ENCODE peak calls at places on chromosomes 16 and 17, in four cellular contexts. R is neural progenitor cell, M is PC-9, I is A549. Y is an unnamed sample.

GRCh38 chr17:8109669-8110455 is 8.5 kb downstream of the ALOXE3 start:
- DNase-seq in I (peak), R (peak), M (no peak), Y (peak)

GRCh38 chr17:35877345-35878029 is 2.7 kb downstream of the CCL5 start:
- DNase-seq in R (no peak), I (no peak), M (no peak), Y (no peak)

GRCh38 chr16:89965447-89966225 is 17.1 kb downstream of the DEF8 start:
- DNase-seq in M (no peak), I (no peak), R (no peak), Y (no peak)

GRCh38 chr16:89779917-89780316 is 36.5 kb downstream of the FANCA start:
- DNase-seq in I (no peak), M (no peak), R (no peak), Y (no peak)

GRCh38 chr16:87062569-87063442 is 254.4 kb downstream of the C16orf95 start:
- DNase-seq in R (peak), I (peak), M (no peak), Y (peak)

GRCh38 chr17:74431568-74432483 is at the start of gene GPRC5C:
- DNase-seq in R (peak), I (peak), M (peak), Y (peak)

GRCh38 chr17:82438401-82439193 is 12.0 kb downstream of the CYBC1 start:
- DNase-seq in I (no peak), R (no peak), M (no peak), Y (peak)

GRCh38 chr17:40621558-40621957 is 26.1 kb downstream of the SMARCE1 start:
- DNase-seq in I (no peak), R (no peak), M (no peak), Y (no peak)

GRCh38 chr16:3283525-3284447 is 495 bp downstream of the ZNF263 start:
- DNase-seq in M (no peak), I (no peak), R (no peak), Y (no peak)

GRCh38 chr16:88785106-88785924 is at the start of gene PIEZO1:
- DNase-seq in R (peak), M (no peak), I (peak), Y (peak)

GRCh38 chr16:67236551-67237395 is 9.8 kb downstream of the TMEM208 start:
- DNase-seq in R (peak), I (peak), M (no peak), Y (peak)

GRCh38 chr17:83050651-83051422 is 28.6 kb upstream of the METRNL start:
- DNase-seq in R (no peak), I (no peak), M (no peak), Y (peak)

GRCh38 chr17:14297161-14297851 is 3.6 kb upstream of the HS3ST3B1 start:
- DNase-seq in I (peak), R (peak), M (no peak), Y (no peak)

GRCh38 chr16:74627506-74628220 is 20.7 kb upstream of the GLG1 start:
- DNase-seq in M (no peak), R (no peak), I (no peak), Y (peak)

DNA sequence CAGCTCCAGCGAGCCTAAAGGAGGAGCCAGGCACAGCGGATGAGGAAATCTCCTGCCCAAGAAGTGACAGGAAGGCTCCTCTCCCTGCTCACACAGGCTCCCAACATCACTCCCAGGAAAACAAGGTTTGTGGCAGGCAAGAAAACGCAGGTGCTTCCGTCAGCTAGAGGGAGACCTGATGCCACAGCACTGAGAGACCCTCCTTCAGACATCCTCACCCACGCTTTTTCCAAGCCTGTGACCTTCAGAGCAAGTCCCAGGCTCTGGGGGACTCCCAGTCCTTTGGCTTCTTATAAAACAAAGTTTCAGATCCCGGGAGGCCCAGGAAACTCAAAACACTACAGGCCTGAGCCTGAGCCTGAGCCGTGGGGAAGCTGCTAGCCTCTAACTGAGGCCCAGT is 89.6 kb downstream of the ZNF423 start:
- DNase-seq in I (no peak), R (no peak), M (no peak), Y (no peak)
- H3K27ac ChIP-seq in I (no peak), R (no peak), M (no peak), Y (no peak)

DNA sequence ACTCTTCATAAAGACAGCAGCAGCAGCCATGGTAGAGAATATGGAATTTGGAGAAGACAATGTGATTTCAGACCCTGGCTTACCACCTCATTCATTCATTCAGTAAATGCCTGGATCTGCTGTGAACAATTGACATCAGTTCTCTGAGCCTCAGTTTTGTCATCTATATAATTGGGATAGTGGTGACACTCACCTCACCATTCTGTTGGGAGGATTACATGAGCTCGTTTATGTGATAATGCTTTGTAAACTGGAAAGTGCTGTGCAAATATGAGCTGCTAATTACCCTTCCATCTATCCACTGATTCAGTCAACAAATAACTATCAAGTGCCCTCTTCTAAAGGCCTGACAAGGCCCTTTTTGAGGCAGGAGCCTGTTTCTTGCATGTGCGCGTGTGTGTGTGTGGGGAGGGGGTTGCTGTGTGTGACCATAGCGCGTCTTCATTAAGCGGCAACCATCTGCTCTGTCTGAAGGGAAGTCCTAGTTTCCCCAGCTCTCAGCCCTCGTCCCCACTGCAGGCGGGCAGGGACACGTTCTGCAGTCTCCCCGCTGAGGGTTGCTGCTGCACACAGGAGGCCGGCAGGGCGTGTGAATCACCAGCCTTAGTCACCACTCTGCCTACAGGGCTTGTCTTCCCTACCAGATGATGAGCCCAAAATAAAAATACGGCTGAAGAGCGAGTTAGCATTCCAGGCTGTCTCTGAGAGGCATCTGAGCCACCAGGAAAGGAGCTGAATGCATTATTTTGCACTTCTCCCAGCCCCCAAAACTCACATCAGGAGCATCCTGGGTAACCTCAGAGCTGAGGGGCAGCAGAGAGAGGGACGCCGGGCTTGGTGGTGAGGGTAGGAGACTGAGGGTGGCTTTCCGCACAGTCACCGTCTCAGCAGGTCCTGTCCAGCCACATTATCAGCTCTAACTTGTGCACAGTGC is 19.9 kb downstream of the ARL4D start:
- DNase-seq in I (peak), M (peak), R (peak), Y (peak)
- TF ChIP-seq CTCF in I (peak), M (no peak), R (no peak), Y (peak)

GRCh38 chr17:50035421-50035879 is 20.5 kb upstream of the ITGA3 start:
- DNase-seq in I (no peak), R (no peak), M (no peak), Y (no peak)
- H3K4me3 ChIP-seq in I (no peak), R (no peak), M (no peak), Y (no peak)

GRCh38 chr17:80426671-80427326 is 11.8 kb downstream of the ENDOV start:
- DNase-seq in R (peak), M (no peak), I (peak), Y (peak)
- H3K27ac ChIP-seq in R (no peak), M (no peak), I (peak), Y (peak)

GRCh38 chr16:21100447-21100846 is 50.2 kb downstream of the DNAH3 start:
- DNase-seq in R (no peak), M (no peak), I (peak), Y (no peak)

GRCh38 chr16:21097151-21097550 is 53.5 kb downstream of the DNAH3 start:
- DNase-seq in R (no peak), M (no peak), I (no peak), Y (no peak)

GRCh38 chr16:21104124-21104860 is 46.4 kb downstream of the DNAH3 start:
- DNase-seq in R (peak), I (no peak), M (no peak), Y (no peak)

GRCh38 chr16:21101631-21102420 is 48.8 kb downstream of the DNAH3 start:
- DNase-seq in M (no peak), R (peak), I (peak), Y (peak)
- TF ChIP-seq CTCF in M (peak), R (peak), I (peak), Y (peak)

DNA sequence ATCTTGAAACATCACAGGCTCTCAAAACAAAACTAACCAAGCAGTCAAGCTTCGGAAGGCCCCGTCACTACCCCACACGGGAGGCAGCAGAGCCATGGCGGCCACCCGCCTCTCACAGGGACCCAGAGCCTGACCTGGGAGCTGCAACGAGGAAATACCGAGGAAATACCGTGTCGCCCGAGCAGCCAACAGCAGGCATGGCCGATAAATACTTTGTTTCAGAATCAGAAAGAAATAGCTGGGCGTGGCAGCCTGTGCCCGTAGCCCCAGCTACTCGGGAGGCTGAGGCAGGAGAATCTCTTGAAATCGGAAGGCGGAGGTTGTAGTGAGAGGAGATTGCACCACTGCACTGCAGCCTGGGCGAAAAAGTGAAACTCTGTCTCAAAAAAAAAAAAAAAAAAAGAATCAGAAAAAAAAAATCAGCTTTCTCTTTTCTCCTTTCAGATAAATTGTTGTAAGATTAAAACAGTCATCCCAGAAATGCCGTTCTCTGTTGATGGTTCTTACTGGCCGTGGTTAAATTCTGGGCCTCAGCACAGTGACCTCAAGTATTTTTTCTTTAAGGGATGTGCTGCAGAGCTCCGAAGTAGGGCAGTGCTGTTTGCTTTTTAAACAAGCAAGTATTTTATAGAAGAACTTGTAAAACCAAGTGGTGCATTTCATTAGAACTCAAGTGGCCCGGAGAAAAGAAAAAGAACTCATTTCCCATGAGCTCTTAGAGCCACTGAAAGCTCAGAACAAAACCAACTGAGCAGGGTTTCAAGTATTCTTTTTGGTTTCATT is 6.7 kb downstream of the LMF1 start:
- DNase-seq in I (no peak), R (no peak), M (no peak), Y (no peak)
- H3K4me3 ChIP-seq in I (no peak), R (no peak), M (no peak), Y (no peak)

DNA sequence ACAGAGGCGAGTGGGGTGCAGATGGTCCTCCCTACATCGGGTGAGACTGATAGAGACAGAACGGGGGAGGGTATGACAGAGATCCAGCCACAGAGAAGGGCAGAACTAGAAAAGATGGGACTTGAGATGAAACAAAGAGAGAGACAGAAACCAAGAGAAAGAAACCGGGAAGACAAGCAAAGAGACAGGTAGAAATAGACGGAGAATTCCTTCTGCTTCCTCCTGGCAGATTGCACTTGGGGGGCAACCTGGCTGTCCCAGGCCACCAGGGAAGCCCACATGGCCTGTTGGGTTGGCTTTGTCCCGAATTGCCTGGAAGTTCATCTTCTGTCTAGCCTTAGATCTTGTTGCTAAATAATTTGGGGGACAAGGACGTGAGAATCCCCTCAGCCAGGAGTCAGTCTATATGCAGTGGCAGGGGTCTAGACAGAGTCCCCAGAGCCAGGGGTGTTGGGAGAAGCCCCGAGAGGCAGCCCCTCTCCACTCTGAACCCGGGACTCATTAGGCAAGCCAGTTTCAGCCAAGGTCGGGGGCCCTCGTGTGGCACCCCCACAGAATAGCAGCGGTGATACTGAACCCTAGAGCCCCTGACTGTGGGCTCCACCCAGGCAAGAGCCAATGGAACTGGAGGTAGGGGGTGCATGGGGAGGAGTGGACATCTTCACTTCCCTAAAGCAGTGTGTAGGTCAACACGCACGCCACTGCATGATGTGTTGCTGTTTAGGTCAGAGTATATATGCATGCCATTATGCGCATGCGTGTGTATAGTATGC is 626 bp upstream of the TSPOAP1 start:
- DNase-seq in M (no peak), R (peak), I (no peak), Y (peak)
- H3K27ac ChIP-seq in M (no peak), R (no peak), I (peak), Y (no peak)

GRCh38 chr17:30805944-30806456 is 18.5 kb downstream of the CRLF3 start:
- DNase-seq in I (no peak), M (no peak), R (no peak), Y (no peak)
- TF ChIP-seq CTCF in I (peak), M (peak), R (peak), Y (no peak)